ENCODE peak calls at places on chromosomes 5 and 9, in four cellular contexts. T is left ventricle myocardium superior, E is NCI-H2081, O is transverse colon. G is an unnamed sample.
A peak's percentile ranks its signal among the peaks of the same experiment; 100 is the strongest.

GRCh38 chr9:18237776-18238175 is 236.2 kb upstream of the ADAMTSL1 start:
- DNase-seq in T (no peak), E (no peak), O (no peak), G (no peak)

GRCh38 chr5:34459908-34460307 is 196.2 kb upstream of the RAI14 start:
- DNase-seq in T (no peak), E (no peak), O (no peak), G (no peak)

GRCh38 chr9:15512204-15512603 is 1.4 kb upstream of the PSIP1 start:
- DNase-seq in T (no peak), E (no peak), O (no peak), G (peak; percentile 21)

GRCh38 chr5:135880278-135880677 is 15.4 kb downstream of the IL9 start:
- DNase-seq in T (no peak), E (no peak), O (peak; percentile 16), G (peak; percentile 20)

GRCh38 chr5:139882961-139883539 is 87.4 kb downstream of the PSD2 start:
- DNase-seq in T (no peak), E (no peak), O (no peak), G (no peak)

GRCh38 chr9:37036237-37037136 is 2.4 kb upstream of the PAX5 start:
- DNase-seq in T (peak; percentile 61), E (peak; percentile 16), O (peak; percentile 65), G (peak; percentile 29)

GRCh38 chr5:67149933-67150523 is 46.6 kb downstream of the CD180 start:
- DNase-seq in T (no peak), E (no peak), O (no peak), G (peak; percentile 15)

GRCh38 chr9:129910628-129911567 is 75.6 kb downstream of the USP20 start:
- DNase-seq in T (no peak), E (no peak), O (no peak), G (peak; percentile 92)

GRCh38 chr5:39716532-39716971 is 291.8 kb upstream of the DAB2 start:
- DNase-seq in T (no peak), E (no peak), O (peak; percentile 55), G (peak; percentile 73)

GRCh38 chr9:31023793-31024192 is 1360.7 kb upstream of the ACO1 start:
- DNase-seq in T (no peak), E (peak; percentile 58), O (no peak), G (no peak)

GRCh38 chr9:99259231-99259918 is 37.3 kb downstream of the SEC61B start:
- DNase-seq in T (peak; percentile 94), E (no peak), O (peak; percentile 42), G (peak; percentile 45)

GRCh38 chr9:23587433-23587832 is 238.6 kb downstream of the ELAVL2 start:
- DNase-seq in T (peak; percentile 87), E (no peak), O (no peak), G (no peak)

GRCh38 chr5:15790446-15791005 is 290.5 kb downstream of the FBXL7 start:
- DNase-seq in T (no peak), E (no peak), O (no peak), G (peak; percentile 63)

GRCh38 chr9:98104445-98104881 is 14.6 kb downstream of the TRIM14 start:
- DNase-seq in T (no peak), E (no peak), O (peak; percentile 26), G (no peak)

GRCh38 chr5:51395245-51395644 is 12.0 kb downstream of the ISL1 start:
- DNase-seq in T (no peak), E (no peak), O (no peak), G (no peak)

GRCh38 chr9:22817181-22817580 is 370.6 kb downstream of the DMRTA1 start:
- DNase-seq in T (no peak), E (no peak), O (no peak), G (no peak)